ENCODE peak calls at places on chromosomes 11 and 22, in five cellular contexts. One of them, this sample, is unnamed.

GRCh38 chr11:69984457-69985261 is 93.5 kb upstream of the ANO1 start:
- DNase-seq in psoas muscle: no peak
- DNase-seq in stomach: no peak
- DNase-seq in pancreas: no peak
- DNase-seq in keratinocyte: no peak
- DNase-seq in this sample: no peak

GRCh38 chr11:118488480-118489109 is 38.7 kb upstream of the TTC36 start:
- DNase-seq in psoas muscle: peak
- DNase-seq in keratinocyte: peak
- DNase-seq in stomach: peak
- DNase-seq in pancreas: peak
- DNase-seq in this sample: peak

GRCh38 chr22:27405672-27406388 is 395.7 kb downstream of the MN1 start:
- DNase-seq in psoas muscle: peak
- DNase-seq in keratinocyte: no peak
- DNase-seq in pancreas: peak
- DNase-seq in stomach: peak
- DNase-seq in this sample: peak

GRCh38 chr22:35470903-35471321 is 69.7 kb upstream of the RASD2 start:
- DNase-seq in keratinocyte: no peak
- DNase-seq in stomach: no peak
- DNase-seq in pancreas: no peak
- DNase-seq in psoas muscle: no peak
- DNase-seq in this sample: no peak

GRCh38 chr11:64356498-64357411 is 2.2 kb upstream of the RPS6KA4 start:
- DNase-seq in stomach: peak
- DNase-seq in pancreas: peak
- DNase-seq in keratinocyte: no peak
- DNase-seq in psoas muscle: no peak
- DNase-seq in this sample: peak

GRCh38 chr11:63032451-63032850 is 16.8 kb upstream of the SLC22A8 start:
- DNase-seq in stomach: no peak
- DNase-seq in psoas muscle: no peak
- DNase-seq in keratinocyte: no peak
- DNase-seq in pancreas: no peak
- DNase-seq in this sample: no peak

GRCh38 chr11:2265854-2266585 is 4.4 kb downstream of the ASCL2 start:
- DNase-seq in stomach: peak
- DNase-seq in psoas muscle: no peak
- DNase-seq in keratinocyte: no peak
- DNase-seq in pancreas: no peak
- DNase-seq in this sample: peak

GRCh38 chr11:12212821-12213185 is 102.4 kb downstream of the MICAL2 start:
- DNase-seq in keratinocyte: no peak
- DNase-seq in psoas muscle: no peak
- DNase-seq in stomach: no peak
- DNase-seq in pancreas: no peak
- DNase-seq in this sample: no peak

GRCh38 chr11:108768370-108768769 is 103.5 kb downstream of the DDX10 start:
- DNase-seq in keratinocyte: no peak
- DNase-seq in stomach: no peak
- DNase-seq in pancreas: no peak
- DNase-seq in psoas muscle: no peak
- DNase-seq in this sample: no peak

GRCh38 chr11:12744831-12745502 is 70.7 kb downstream of the TEAD1 start:
- DNase-seq in pancreas: no peak
- DNase-seq in psoas muscle: peak
- DNase-seq in keratinocyte: no peak
- DNase-seq in stomach: no peak
- DNase-seq in this sample: peak

GRCh38 chr11:88282789-88283188 is 54.7 kb downstream of the CTSC start:
- DNase-seq in pancreas: no peak
- DNase-seq in stomach: no peak
- DNase-seq in psoas muscle: no peak
- DNase-seq in keratinocyte: no peak
- DNase-seq in this sample: no peak

GRCh38 chr11:107587306-107587979 is 3.5 kb upstream of the ELMOD1 start:
- DNase-seq in pancreas: no peak
- DNase-seq in psoas muscle: no peak
- DNase-seq in keratinocyte: no peak
- DNase-seq in stomach: no peak
- DNase-seq in this sample: no peak

GRCh38 chr11:18729426-18729825 is 3.4 kb upstream of the IGSF22 start:
- DNase-seq in psoas muscle: no peak
- DNase-seq in keratinocyte: no peak
- DNase-seq in stomach: no peak
- DNase-seq in pancreas: no peak
- DNase-seq in this sample: no peak

GRCh38 chr11:12411806-12412727 is 34.7 kb downstream of the PARVA start:
- DNase-seq in psoas muscle: peak
- DNase-seq in stomach: peak
- DNase-seq in pancreas: no peak
- DNase-seq in keratinocyte: peak
- DNase-seq in this sample: peak

GRCh38 chr22:49935561-49935960 is 17.1 kb downstream of the CRELD2 start:
- DNase-seq in stomach: no peak
- DNase-seq in pancreas: peak
- DNase-seq in psoas muscle: peak
- DNase-seq in keratinocyte: no peak
- DNase-seq in this sample: peak

GRCh38 chr11:65915101-65915820 is 3.6 kb downstream of the C11orf68 start:
- DNase-seq in psoas muscle: no peak
- DNase-seq in pancreas: no peak
- DNase-seq in keratinocyte: no peak
- DNase-seq in stomach: no peak
- DNase-seq in this sample: peak

GRCh38 chr22:27139935-27140493 is 482.6 kb downstream of the MIAT start:
- DNase-seq in psoas muscle: no peak
- DNase-seq in keratinocyte: no peak
- DNase-seq in stomach: no peak
- DNase-seq in pancreas: no peak
- DNase-seq in this sample: no peak

GRCh38 chr11:75475767-75476650 is 43.0 kb upstream of the KLHL35 start:
- DNase-seq in pancreas: no peak
- DNase-seq in stomach: peak
- DNase-seq in psoas muscle: peak
- DNase-seq in keratinocyte: no peak
- DNase-seq in this sample: peak

GRCh38 chr11:59429924-59430516 is 3.8 kb upstream of the OR5A2 start:
- DNase-seq in pancreas: no peak
- DNase-seq in stomach: no peak
- DNase-seq in keratinocyte: peak
- DNase-seq in psoas muscle: no peak
- DNase-seq in this sample: peak

GRCh38 chr11:29153078-29153477 is 863.8 kb downstream of the KCNA4 start:
- DNase-seq in pancreas: no peak
- DNase-seq in psoas muscle: no peak
- DNase-seq in stomach: no peak
- DNase-seq in keratinocyte: no peak
- DNase-seq in this sample: no peak

GRCh38 chr11:68067991-68068390 is 29.2 kb downstream of the TCIRG1 start:
- DNase-seq in pancreas: no peak
- DNase-seq in stomach: no peak
- DNase-seq in keratinocyte: no peak
- DNase-seq in psoas muscle: no peak
- DNase-seq in this sample: no peak

GRCh38 chr11:2771758-2772466 is 72.1 kb upstream of the KCNQ1OT1 start:
- DNase-seq in stomach: peak
- DNase-seq in keratinocyte: no peak
- DNase-seq in psoas muscle: no peak
- DNase-seq in pancreas: peak
- DNase-seq in this sample: peak

DNA sequence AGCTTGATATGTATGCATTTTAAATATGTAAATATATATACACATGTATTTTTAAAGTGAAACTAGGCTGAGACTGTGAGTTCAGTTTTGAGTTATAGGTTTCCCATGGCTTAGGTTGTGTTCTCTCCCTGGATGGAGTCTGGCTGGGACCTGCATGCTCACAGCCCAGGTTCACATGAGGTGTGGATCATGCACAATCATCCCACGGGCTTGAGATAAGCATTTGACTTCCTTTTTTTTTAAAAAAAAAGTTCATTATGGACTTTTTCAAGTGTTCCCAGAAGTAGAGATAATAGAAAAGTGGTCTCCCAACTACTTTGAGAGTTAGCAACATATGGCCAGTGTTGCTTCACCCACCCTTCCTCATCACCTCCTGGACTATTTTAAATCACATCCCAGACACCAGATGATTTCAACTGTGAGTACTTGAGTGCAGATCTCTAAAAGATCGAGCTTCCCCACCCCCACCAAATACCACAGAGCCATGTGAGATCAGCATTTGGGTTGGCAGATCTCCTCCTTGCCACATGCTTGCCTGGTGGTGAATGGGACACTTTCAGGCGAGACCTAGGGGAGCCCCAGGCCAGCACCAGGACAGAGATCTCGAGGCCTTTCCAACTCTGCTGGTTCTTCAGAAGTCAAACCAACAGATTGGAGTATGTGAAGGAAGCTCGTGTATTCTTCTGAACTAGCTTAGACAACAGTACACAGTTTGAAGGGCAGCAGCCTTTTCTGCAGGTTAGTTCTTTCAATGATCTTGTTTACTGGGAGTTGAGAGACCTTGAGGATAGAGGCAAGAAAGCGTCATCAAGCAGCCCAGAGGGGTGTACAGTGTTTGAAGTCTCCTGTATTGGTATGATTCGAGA is 15.9 kb downstream of the MED15 start:
- DNase-seq in pancreas: no peak
- DNase-seq in keratinocyte: no peak
- DNase-seq in psoas muscle: no peak
- DNase-seq in stomach: no peak
- DNase-seq in this sample: no peak
- H3K27ac ChIP-seq in pancreas: no peak
- H3K27ac ChIP-seq in keratinocyte: peak
- H3K27ac ChIP-seq in psoas muscle: peak
- H3K27ac ChIP-seq in stomach: no peak
- H3K27ac ChIP-seq in this sample: no peak

DNA sequence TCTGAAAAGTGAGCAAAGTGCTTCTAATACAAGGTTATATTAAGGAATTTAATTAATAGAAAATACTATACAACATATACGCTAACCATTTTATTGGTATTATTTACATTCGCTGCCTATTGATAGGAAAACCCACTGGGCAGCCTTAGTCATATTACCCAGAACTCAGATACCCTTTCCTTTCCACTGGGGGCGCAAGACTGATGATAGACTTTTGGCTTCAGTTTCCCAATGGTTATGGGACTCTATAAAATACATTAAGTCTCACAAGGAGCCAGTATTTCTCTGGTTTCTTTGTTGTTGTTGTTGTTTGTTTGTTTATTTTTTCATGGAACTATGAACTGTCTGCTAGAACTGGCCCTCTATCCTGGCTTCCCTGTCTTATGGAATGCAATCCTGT is 471.1 kb upstream of the KIRREL3 start:
- DNase-seq in keratinocyte: no peak
- DNase-seq in pancreas: no peak
- DNase-seq in psoas muscle: no peak
- DNase-seq in stomach: no peak
- DNase-seq in this sample: no peak
- TF ChIP-seq CTCF in keratinocyte: no peak
- TF ChIP-seq CTCF in pancreas: no peak
- TF ChIP-seq CTCF in psoas muscle: no peak
- TF ChIP-seq CTCF in stomach: no peak
- TF ChIP-seq CTCF in this sample: no peak

GRCh38 chr11:62026739-62027138 is 59.3 kb upstream of the FTH1 start:
- DNase-seq in keratinocyte: no peak
- DNase-seq in psoas muscle: no peak
- DNase-seq in stomach: no peak
- DNase-seq in pancreas: no peak
- DNase-seq in this sample: no peak

GRCh38 chr11:62030071-62030684 is 62.7 kb upstream of the FTH1 start:
- DNase-seq in pancreas: no peak
- DNase-seq in stomach: no peak
- DNase-seq in keratinocyte: no peak
- DNase-seq in psoas muscle: no peak
- DNase-seq in this sample: no peak

GRCh38 chr11:62020661-62021060 is 53.2 kb upstream of the FTH1 start:
- DNase-seq in stomach: no peak
- DNase-seq in keratinocyte: no peak
- DNase-seq in pancreas: no peak
- DNase-seq in psoas muscle: no peak
- DNase-seq in this sample: no peak

GRCh38 chr11:62025429-62026105 is 58.1 kb upstream of the FTH1 start:
- DNase-seq in psoas muscle: peak
- DNase-seq in stomach: peak
- DNase-seq in keratinocyte: peak
- DNase-seq in pancreas: no peak
- DNase-seq in this sample: no peak

GRCh38 chr11:62024975-62025374 is 57.5 kb upstream of the FTH1 start:
- DNase-seq in pancreas: no peak
- DNase-seq in keratinocyte: no peak
- DNase-seq in stomach: no peak
- DNase-seq in psoas muscle: no peak
- DNase-seq in this sample: no peak
- H3K4me3 ChIP-seq in pancreas: no peak
- H3K4me3 ChIP-seq in keratinocyte: no peak
- H3K4me3 ChIP-seq in stomach: no peak
- H3K4me3 ChIP-seq in psoas muscle: no peak
- H3K4me3 ChIP-seq in this sample: no peak

DNA sequence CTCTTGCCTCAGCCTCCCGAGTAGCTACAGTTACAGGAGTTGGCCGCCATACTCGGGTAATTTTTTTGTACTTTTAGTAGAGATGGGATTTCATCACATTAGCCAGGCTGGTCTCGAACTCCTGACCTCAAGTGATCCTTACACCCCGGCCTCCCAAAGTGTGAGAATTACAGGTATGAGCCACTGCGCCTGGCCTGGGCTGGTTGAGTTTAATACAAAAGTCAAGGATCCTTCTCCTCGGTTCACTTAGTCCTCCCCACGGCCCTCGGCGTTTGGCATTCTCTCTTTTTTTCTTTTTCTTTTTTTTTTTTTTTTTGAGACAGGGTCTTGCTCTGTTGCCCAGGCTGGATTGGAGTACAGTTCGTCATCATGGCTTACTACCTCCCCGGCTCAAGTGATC is 33.0 kb downstream of the MCHR1 start:
- DNase-seq in psoas muscle: no peak
- DNase-seq in pancreas: no peak
- DNase-seq in stomach: no peak
- DNase-seq in keratinocyte: no peak
- DNase-seq in this sample: no peak
- H3K27ac ChIP-seq in psoas muscle: no peak
- H3K27ac ChIP-seq in pancreas: no peak
- H3K27ac ChIP-seq in stomach: no peak
- H3K27ac ChIP-seq in keratinocyte: no peak
- H3K27ac ChIP-seq in this sample: no peak

This sample was measured in WERI-Rb-1.